ENCODE peak calls at places on chromosomes 11 and 22, in six cellular contexts. One of them, this sample, is unnamed.

GRCh38 chr11:114208371-114208770 is 87.8 kb upstream of the NNMT start:
- DNase-seq in PC-3: no peak
- DNase-seq in GM23248: no peak
- DNase-seq in ovary: no peak
- DNase-seq in A549: no peak
- DNase-seq in transverse colon: no peak
- DNase-seq in this sample: no peak

GRCh38 chr11:55942785-55943392 is 6.7 kb upstream of the OR5I1 start:
- DNase-seq in PC-3: peak; percentile 77
- DNase-seq in GM23248: peak; percentile 49
- DNase-seq in ovary: no peak
- DNase-seq in A549: peak; percentile 62
- DNase-seq in transverse colon: no peak
- DNase-seq in this sample: no peak

GRCh38 chr11:108278546-108278945 is 55.7 kb downstream of the ATM start:
- DNase-seq in PC-3: no peak
- DNase-seq in GM23248: no peak
- DNase-seq in ovary: no peak
- DNase-seq in A549: no peak
- DNase-seq in transverse colon: no peak
- DNase-seq in this sample: peak; percentile 48

GRCh38 chr11:19347911-19348310 is 107.2 kb upstream of the E2F8 start:
- DNase-seq in PC-3: no peak
- DNase-seq in GM23248: no peak
- DNase-seq in ovary: no peak
- DNase-seq in A549: no peak
- DNase-seq in transverse colon: no peak
- DNase-seq in this sample: no peak

GRCh38 chr22:46463435-46464227 is 73.8 kb downstream of the CELSR1 start:
- DNase-seq in PC-3: no peak
- DNase-seq in GM23248: no peak
- DNase-seq in ovary: no peak
- DNase-seq in A549: no peak
- DNase-seq in transverse colon: no peak
- DNase-seq in this sample: no peak

GRCh38 chr11:93236741-93237675 is 39.2 kb upstream of the SLC36A4 start:
- DNase-seq in PC-3: peak; percentile 76
- DNase-seq in GM23248: peak; percentile 62
- DNase-seq in ovary: peak; percentile 32
- DNase-seq in A549: peak; percentile 50
- DNase-seq in transverse colon: peak; percentile 18
- DNase-seq in this sample: peak; percentile 45

GRCh38 chr22:36221799-36222751 is 17.3 kb downstream of the APOL2 start:
- DNase-seq in PC-3: peak; percentile 46
- DNase-seq in GM23248: peak; percentile 55
- DNase-seq in ovary: peak; percentile 68
- DNase-seq in A549: peak; percentile 39
- DNase-seq in transverse colon: peak; percentile 59
- DNase-seq in this sample: peak; percentile 52

GRCh38 chr22:50302041-50302541 is 5.4 kb downstream of the PLXNB2 start:
- DNase-seq in PC-3: peak; percentile 15
- DNase-seq in GM23248: peak; percentile 78
- DNase-seq in ovary: no peak
- DNase-seq in A549: no peak
- DNase-seq in transverse colon: peak; percentile 65
- DNase-seq in this sample: no peak

GRCh38 chr11:133058501-133058900 is 473.8 kb downstream of the OPCML start:
- DNase-seq in PC-3: no peak
- DNase-seq in GM23248: no peak
- DNase-seq in ovary: no peak
- DNase-seq in A549: no peak
- DNase-seq in transverse colon: no peak
- DNase-seq in this sample: no peak

GRCh38 chr22:27984001-27984695 is 65.1 kb upstream of the PITPNB start:
- DNase-seq in PC-3: no peak
- DNase-seq in GM23248: no peak
- DNase-seq in ovary: no peak
- DNase-seq in A549: no peak
- DNase-seq in transverse colon: no peak
- DNase-seq in this sample: no peak

GRCh38 chr11:123129920-123130319 is 65.1 kb downstream of the CLMP start:
- DNase-seq in PC-3: no peak
- DNase-seq in GM23248: peak; percentile 85
- DNase-seq in ovary: no peak
- DNase-seq in A549: no peak
- DNase-seq in transverse colon: no peak
- DNase-seq in this sample: no peak

GRCh38 chr11:8273281-8273680 is 9.6 kb upstream of the LMO1 start:
- DNase-seq in PC-3: peak; percentile 58
- DNase-seq in GM23248: peak; percentile 29
- DNase-seq in ovary: no peak
- DNase-seq in A549: no peak
- DNase-seq in transverse colon: no peak
- DNase-seq in this sample: peak; percentile 30

GRCh38 chr11:79237111-79237510 is 203.7 kb downstream of the TENM4 start:
- DNase-seq in PC-3: no peak
- DNase-seq in GM23248: peak; percentile 26
- DNase-seq in ovary: no peak
- DNase-seq in A549: no peak
- DNase-seq in transverse colon: no peak
- DNase-seq in this sample: no peak

GRCh38 chr11:12716816-12717215 is 42.6 kb downstream of the TEAD1 start:
- DNase-seq in PC-3: no peak
- DNase-seq in GM23248: no peak
- DNase-seq in ovary: no peak
- DNase-seq in A549: no peak
- DNase-seq in transverse colon: no peak
- DNase-seq in this sample: no peak
- H3K4me1 ChIP-seq in PC-3: peaks cover 15% of the 10 kb centered on the region
- H3K4me1 ChIP-seq in GM23248: peaks cover 19% of the 10 kb centered on the region
- H3K4me1 ChIP-seq in ovary: peaks cover 6% of the 10 kb centered on the region
- H3K4me1 ChIP-seq in A549: peaks cover 92% of the 10 kb centered on the region
- H3K4me1 ChIP-seq in transverse colon: no peaks in the 10 kb centered on the region
- H3K4me1 ChIP-seq in this sample: no peaks in the 10 kb centered on the region

GRCh38 chr11:131025020-131025419 is 108.7 kb upstream of the SNX19 start:
- DNase-seq in PC-3: peak; percentile 74
- DNase-seq in GM23248: peak; percentile 80
- DNase-seq in ovary: no peak
- DNase-seq in A549: peak; percentile 11
- DNase-seq in transverse colon: no peak
- DNase-seq in this sample: no peak

GRCh38 chr11:131025421-131026126 is 109.3 kb upstream of the SNX19 start:
- DNase-seq in PC-3: peak; percentile 36
- DNase-seq in GM23248: no peak
- DNase-seq in ovary: no peak
- DNase-seq in A549: no peak
- DNase-seq in transverse colon: no peak
- DNase-seq in this sample: no peak

GRCh38 chr11:131033151-131033651 is 116.9 kb upstream of the SNX19 start:
- DNase-seq in PC-3: peak; percentile 96
- DNase-seq in GM23248: peak; percentile 96
- DNase-seq in ovary: no peak
- DNase-seq in A549: peak; percentile 55
- DNase-seq in transverse colon: no peak
- DNase-seq in this sample: no peak

GRCh38 chr11:131027501-131027900 is 111.2 kb upstream of the SNX19 start:
- DNase-seq in PC-3: no peak
- DNase-seq in GM23248: no peak
- DNase-seq in ovary: no peak
- DNase-seq in A549: no peak
- DNase-seq in transverse colon: no peak
- DNase-seq in this sample: no peak
- H3K4me1 ChIP-seq in PC-3: peaks cover 3% of the 10 kb centered on the region
- H3K4me1 ChIP-seq in GM23248: peaks cover 5% of the 10 kb centered on the region
- H3K4me1 ChIP-seq in ovary: no peaks in the 10 kb centered on the region
- H3K4me1 ChIP-seq in A549: no peaks in the 10 kb centered on the region
- H3K4me1 ChIP-seq in transverse colon: no peaks in the 10 kb centered on the region
- H3K4me1 ChIP-seq in this sample: no peaks in the 10 kb centered on the region

GRCh38 chr11:69010964-69011623 is 2.0 kb downstream of the MRGPRF start:
- DNase-seq in PC-3: no peak
- DNase-seq in GM23248: peak; percentile 94
- DNase-seq in ovary: peak; percentile 88
- DNase-seq in A549: peak; percentile 31
- DNase-seq in transverse colon: peak; percentile 78
- DNase-seq in this sample: peak; percentile 54

GRCh38 chr11:69013009-69013951 is at the start of gene MRGPRF:
- DNase-seq in PC-3: peak; percentile 20
- DNase-seq in GM23248: peak; percentile 92
- DNase-seq in ovary: peak; percentile 97
- DNase-seq in A549: peak; percentile 30
- DNase-seq in transverse colon: peak; percentile 87
- DNase-seq in this sample: no peak

GRCh38 chr11:69010361-69010891 is 2.6 kb downstream of the MRGPRF start:
- DNase-seq in PC-3: peak; percentile 19
- DNase-seq in GM23248: peak; percentile 59
- DNase-seq in ovary: peak; percentile 28
- DNase-seq in A549: no peak
- DNase-seq in transverse colon: no peak
- DNase-seq in this sample: no peak

GRCh38 chr11:69011624-69012091 is 1.4 kb downstream of the MRGPRF start:
- DNase-seq in PC-3: no peak
- DNase-seq in GM23248: no peak
- DNase-seq in ovary: no peak
- DNase-seq in A549: no peak
- DNase-seq in transverse colon: no peak
- DNase-seq in this sample: no peak

DNA sequence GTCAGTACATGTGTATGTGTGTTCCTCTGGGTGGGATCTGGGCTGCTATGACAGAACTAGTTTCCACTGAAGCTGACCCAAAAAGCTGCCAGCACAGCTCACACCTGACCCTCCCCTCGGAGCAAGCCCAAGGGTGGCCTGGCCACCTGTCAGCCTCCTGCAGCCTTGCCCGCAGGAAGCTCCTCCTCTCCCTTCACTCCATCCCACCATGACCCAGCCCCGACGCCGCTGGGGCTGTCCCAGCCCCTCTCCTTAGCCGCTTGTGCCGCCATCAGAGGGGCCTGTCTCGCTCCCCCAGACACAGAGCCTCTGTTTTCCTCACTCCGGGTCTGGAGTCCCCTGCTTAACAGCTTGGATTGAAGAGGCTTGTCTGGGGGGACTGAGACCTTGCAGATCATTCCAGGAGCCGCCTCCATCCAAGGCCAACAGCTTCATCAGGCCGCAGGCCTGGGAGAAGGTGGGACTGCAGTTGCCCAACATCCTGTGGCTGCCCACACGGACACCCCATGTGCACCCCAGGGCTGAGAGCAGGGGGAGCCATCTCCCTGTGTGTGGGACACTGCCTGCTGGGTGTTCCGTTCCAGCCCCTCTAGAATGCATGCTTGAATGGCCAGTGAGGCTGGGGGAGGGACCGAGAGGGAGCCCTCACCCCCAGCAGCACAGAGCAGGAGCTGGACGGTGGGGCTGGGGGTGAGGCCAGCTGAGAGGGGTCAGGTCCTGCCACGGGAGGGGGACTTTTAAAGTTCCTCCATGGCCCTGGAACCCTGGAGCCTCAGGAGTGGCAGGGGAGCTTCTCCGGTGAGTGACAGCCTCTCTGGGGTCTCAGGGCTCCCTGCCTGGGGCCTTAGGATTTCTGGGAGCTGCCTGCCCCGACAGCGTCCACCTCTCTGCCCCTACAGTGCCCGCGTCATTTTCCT is 696 bp downstream of the MRGPRF start:
- DNase-seq in PC-3: no peak
- DNase-seq in GM23248: peak; percentile 77
- DNase-seq in ovary: peak; percentile 70
- DNase-seq in A549: no peak
- DNase-seq in transverse colon: no peak
- DNase-seq in this sample: no peak
- H3K4me1 ChIP-seq in PC-3: peaks cover 29% of the 10 kb centered on the region
- H3K4me1 ChIP-seq in GM23248: peaks cover 44% of the 10 kb centered on the region
- H3K4me1 ChIP-seq in ovary: peaks cover 38% of the 10 kb centered on the region
- H3K4me1 ChIP-seq in A549: peaks cover 35% of the 10 kb centered on the region
- H3K4me1 ChIP-seq in transverse colon: peaks cover 39% of the 10 kb centered on the region
- H3K4me1 ChIP-seq in this sample: peaks cover 7% of the 10 kb centered on the region

DNA sequence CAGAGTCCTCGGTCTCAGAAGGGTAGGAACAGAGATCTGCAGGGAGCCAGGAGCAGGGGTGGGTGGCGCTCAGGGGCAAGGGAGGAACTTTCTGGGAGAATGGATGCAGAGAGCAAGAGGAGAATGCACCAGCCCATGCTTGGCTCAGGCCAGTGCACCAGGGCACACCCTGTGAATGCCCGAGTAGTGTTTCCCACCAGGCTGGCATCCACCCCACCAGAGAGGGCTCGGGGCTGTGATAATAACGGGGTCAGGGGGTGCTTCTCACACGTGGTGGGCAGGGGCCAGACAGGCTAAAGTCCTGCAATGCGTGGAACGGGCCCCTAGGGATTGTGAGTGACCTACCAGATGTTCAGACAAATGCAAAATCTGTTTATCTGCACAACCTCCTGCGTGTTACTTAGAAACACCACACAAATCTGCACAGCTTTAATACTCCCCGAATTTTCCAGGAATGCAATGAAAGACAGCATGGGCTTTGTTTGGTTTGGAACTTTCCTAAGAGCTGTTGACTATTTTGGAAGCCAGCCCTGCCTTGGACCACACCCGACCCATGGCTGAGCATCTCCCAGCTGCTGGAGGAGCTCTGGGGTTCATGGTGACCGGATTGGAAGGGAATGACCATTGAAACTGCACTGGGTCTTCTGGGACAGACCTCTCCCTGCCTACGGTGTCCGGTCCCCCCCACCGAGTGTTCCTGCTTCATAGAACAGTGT is 368.2 kb downstream of the SHANK2 start:
- DNase-seq in PC-3: no peak
- DNase-seq in GM23248: peak; percentile 23
- DNase-seq in ovary: no peak
- DNase-seq in A549: no peak
- DNase-seq in transverse colon: no peak
- DNase-seq in this sample: no peak
- H3K4me1 ChIP-seq in PC-3: no peaks in the 10 kb centered on the region
- H3K4me1 ChIP-seq in GM23248: no peaks in the 10 kb centered on the region
- H3K4me1 ChIP-seq in ovary: no peaks in the 10 kb centered on the region
- H3K4me1 ChIP-seq in A549: no peaks in the 10 kb centered on the region
- H3K4me1 ChIP-seq in transverse colon: no peaks in the 10 kb centered on the region
- H3K4me1 ChIP-seq in this sample: no peaks in the 10 kb centered on the region

GRCh38 chr11:130122141-130122575 is 37.4 kb upstream of the ST14 start:
- DNase-seq in PC-3: peak; percentile 21
- DNase-seq in GM23248: no peak
- DNase-seq in ovary: no peak
- DNase-seq in A549: no peak
- DNase-seq in transverse colon: no peak
- DNase-seq in this sample: no peak
- H3K4me1 ChIP-seq in PC-3: peaks cover 16% of the 10 kb centered on the region
- H3K4me1 ChIP-seq in GM23248: peaks cover 12% of the 10 kb centered on the region
- H3K4me1 ChIP-seq in ovary: no peaks in the 10 kb centered on the region
- H3K4me1 ChIP-seq in A549: peaks cover 16% of the 10 kb centered on the region
- H3K4me1 ChIP-seq in transverse colon: no peaks in the 10 kb centered on the region
- H3K4me1 ChIP-seq in this sample: no peaks in the 10 kb centered on the region

DNA sequence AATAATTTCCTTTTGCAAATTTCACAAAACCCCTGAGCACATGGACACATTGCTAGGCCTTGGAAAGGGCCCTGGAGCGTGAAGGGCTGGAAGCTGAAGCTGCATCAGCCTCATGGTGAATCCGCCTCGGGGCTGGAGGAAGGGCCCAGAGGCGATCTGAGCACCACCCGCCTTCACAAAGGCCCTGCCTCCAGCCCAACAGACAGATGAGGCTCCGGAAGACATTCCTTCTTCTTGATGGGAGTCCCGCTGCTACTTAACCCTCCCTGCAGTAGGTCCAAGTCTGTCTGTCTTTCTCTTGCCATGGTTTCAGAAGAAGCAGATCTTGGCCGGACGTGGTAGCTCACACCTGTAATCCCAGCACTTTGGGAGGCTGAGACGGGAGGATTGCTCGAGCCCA is 16.5 kb downstream of the ARRB1 start:
- DNase-seq in PC-3: no peak
- DNase-seq in GM23248: no peak
- DNase-seq in ovary: no peak
- DNase-seq in A549: no peak
- DNase-seq in transverse colon: no peak
- DNase-seq in this sample: no peak
- H3K4me1 ChIP-seq in PC-3: peaks cover 10% of the 10 kb centered on the region
- H3K4me1 ChIP-seq in GM23248: peaks cover 31% of the 10 kb centered on the region
- H3K4me1 ChIP-seq in ovary: peaks cover 28% of the 10 kb centered on the region
- H3K4me1 ChIP-seq in A549: peaks cover 38% of the 10 kb centered on the region
- H3K4me1 ChIP-seq in transverse colon: peaks cover 75% of the 10 kb centered on the region
- H3K4me1 ChIP-seq in this sample: no peaks in the 10 kb centered on the region

This sample was measured in HAP-1.